ENCODE peak calls at places on chromosomes 7 and 10, in seven cellular contexts. R is PC-3; W is tibial artery; G is chondrocyte; Q is CD4-positive, alpha-beta T cell; K is GM10248; S is tibial nerve. H is an unnamed sample.
A peak's percentile ranks its signal among the peaks of the same experiment; 100 is the strongest.

GRCh38 chr10:133614830-133615580 is 11.6 kb downstream of the FRG2B start:
- DNase-seq in K (no peak), R (no peak), W (no peak), S (no peak), G (no peak), Q (no peak), H (no peak)

GRCh38 chr7:54629771-54630170 is 87.6 kb downstream of the VSTM2A start:
- DNase-seq in G (no peak), K (no peak), S (no peak), W (no peak), Q (no peak), R (no peak), H (no peak)

GRCh38 chr10:43407148-43407575 is 1.8 kb downstream of the HNRNPF start:
- DNase-seq in G (no peak), W (peak; percentile 25), R (peak; percentile 51), Q (peak; percentile 40), K (peak; percentile 56), S (peak; percentile 22), H (peak; percentile 64)

GRCh38 chr10:69475433-69475830 is 24.2 kb downstream of the TSPAN15 start:
- DNase-seq in S (no peak), R (no peak), W (no peak), G (no peak), Q (no peak), K (no peak), H (no peak)

GRCh38 chr10:89981891-89982290 is 280.5 kb downstream of the KIF20B start:
- DNase-seq in G (no peak), S (no peak), W (no peak), R (peak; percentile 17), K (no peak), Q (no peak), H (no peak)

GRCh38 chr7:47266131-47266706 is 315.7 kb downstream of the TNS3 start:
- DNase-seq in K (peak; percentile 68), W (peak; percentile 48), S (peak; percentile 47), G (no peak), Q (no peak), R (peak; percentile 80), H (no peak)

GRCh38 chr10:59880976-59881510 is 25.3 kb downstream of the CCDC6 start:
- DNase-seq in G (no peak), S (no peak), W (no peak), K (peak; percentile 66), R (no peak), Q (no peak), H (peak; percentile 45)

GRCh38 chr10:78578929-78579328 is 489.8 kb upstream of the ZMIZ1 start:
- DNase-seq in W (no peak), Q (no peak), G (no peak), R (peak; percentile 64), K (no peak), S (no peak), H (no peak)

GRCh38 chr10:31622993-31623392 is 304.0 kb downstream of the ZEB1 start:
- DNase-seq in R (no peak), W (peak; percentile 37), K (no peak), S (peak; percentile 59), Q (no peak), G (no peak), H (no peak)

GRCh38 chr7:78679477-78679876 is 774.0 kb downstream of the MAGI2 start:
- DNase-seq in S (no peak), Q (no peak), R (no peak), K (no peak), W (no peak), G (no peak), H (no peak)

DNA sequence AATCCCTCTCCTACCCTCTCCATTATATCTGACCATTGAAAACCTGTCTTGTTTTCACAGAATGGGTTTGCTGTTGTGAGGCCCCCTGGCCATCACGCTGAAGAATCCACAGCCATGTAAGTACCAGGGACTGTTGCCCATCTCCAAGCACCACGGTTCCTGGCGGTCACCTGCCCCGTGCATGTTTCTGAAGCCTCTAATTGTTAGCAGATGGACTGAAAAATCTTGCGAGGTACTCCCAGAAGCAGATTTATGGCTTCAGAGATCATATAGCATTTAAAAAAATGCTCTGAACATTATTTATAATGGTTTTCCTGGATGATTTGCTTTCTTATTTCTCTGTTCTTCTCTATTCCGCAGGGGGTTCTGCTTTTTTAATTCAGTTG is 288.3 kb downstream of the TWIST1 start:
- DNase-seq in K (no peak), S (no peak), G (no peak), W (no peak), R (no peak), Q (no peak), H (no peak)
- TF ChIP-seq CTCF in K (no peak), S (no peak), G (no peak), W (no peak), R (no peak), Q (no peak), H (no peak)

GRCh38 chr10:58435297-58435696 is 50.1 kb downstream of the TFAM start:
- DNase-seq in S (peak; percentile 48), G (no peak), R (peak; percentile 98), K (no peak), Q (no peak), W (peak; percentile 88), H (no peak)
- TF ChIP-seq CTCF in S (no peak), G (peak; percentile 65), R (peak; percentile 48), K (no peak), Q (no peak), W (no peak), H (no peak)

GRCh38 chr7:130099331-130099730 is 29.0 kb downstream of the KLHDC10 start:
- DNase-seq in S (no peak), W (no peak), G (no peak), R (no peak), K (no peak), Q (no peak), H (no peak)
- TF ChIP-seq CTCF in S (no peak), W (no peak), G (no peak), R (no peak), K (no peak), Q (no peak), H (no peak)

DNA sequence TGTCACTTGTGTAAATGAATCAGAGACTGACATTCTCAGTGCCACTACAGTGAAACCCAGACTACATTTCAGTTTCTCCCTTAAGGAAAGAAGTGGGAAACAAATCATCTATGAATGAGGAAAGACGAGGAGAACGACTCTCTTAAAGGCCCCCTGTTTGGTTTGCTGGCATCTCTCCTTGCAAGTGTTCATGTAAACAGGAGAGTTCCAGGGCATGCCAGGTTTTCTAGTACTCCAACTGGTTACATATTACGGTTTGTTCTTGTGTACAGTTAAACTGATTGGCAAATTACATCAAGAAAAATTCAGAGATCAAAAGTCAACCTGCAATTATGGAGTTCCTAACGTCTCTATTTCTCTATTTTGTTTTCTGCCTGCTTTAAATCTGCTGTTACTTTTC is 654.7 kb downstream of the SH2D4B start:
- DNase-seq in R (no peak), G (no peak), K (no peak), S (no peak), W (no peak), Q (no peak), H (no peak)
- TF ChIP-seq CTCF in R (no peak), G (no peak), K (no peak), S (no peak), W (no peak), Q (no peak), H (no peak)

GRCh38 chr10:117107280-117107679 is 30.8 kb downstream of the VAX1 start:
- DNase-seq in R (no peak), S (no peak), K (no peak), W (no peak), G (no peak), Q (no peak), H (no peak)

GRCh38 chr10:117112220-117112619 is 25.9 kb downstream of the VAX1 start:
- DNase-seq in K (no peak), S (no peak), Q (no peak), R (peak; percentile 25), G (no peak), W (no peak), H (no peak)
- TF ChIP-seq CTCF in K (no peak), S (no peak), Q (no peak), R (peak; percentile 62), G (peak; percentile 69), W (no peak), H (no peak)

DNA sequence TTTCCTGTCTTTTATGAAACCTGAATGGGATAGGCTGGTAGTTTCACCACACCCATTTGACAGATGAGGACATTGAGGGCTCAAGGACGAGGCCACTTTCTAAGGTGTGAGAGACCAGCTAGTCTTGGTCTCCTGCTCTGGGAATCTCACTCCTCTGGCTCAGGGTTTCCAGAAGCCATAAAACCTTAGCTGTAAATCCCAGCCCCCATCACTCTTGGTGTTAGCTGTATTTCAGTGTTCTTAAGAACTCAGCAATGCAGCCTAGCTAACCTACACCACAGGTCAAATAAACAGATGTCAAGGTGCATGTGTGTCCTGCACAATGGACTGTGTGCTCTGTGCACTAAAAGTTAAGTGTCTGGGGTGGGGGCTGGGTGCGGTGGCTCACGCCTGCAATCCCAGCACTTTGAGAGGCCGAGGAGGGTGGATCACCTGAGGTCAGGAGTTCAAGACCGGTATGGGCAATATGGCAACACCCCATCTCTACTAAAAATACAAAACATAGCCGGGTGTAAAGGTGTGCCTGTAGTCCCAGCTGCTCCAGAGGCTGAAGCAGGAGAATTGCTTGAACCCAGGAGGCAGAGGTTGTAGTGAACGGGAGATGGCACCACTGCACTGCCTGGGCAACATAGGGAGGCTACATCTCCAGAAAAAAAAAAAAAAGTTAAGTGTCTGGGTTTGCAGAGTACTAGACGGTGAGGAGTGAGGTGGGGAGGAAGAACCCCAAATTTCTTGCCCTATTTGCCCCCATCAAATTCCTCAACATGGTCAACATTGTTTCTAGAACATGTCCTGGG is 547 bp upstream of the EPO start:
- DNase-seq in W (no peak), G (no peak), R (peak; percentile 16), S (no peak), K (no peak), Q (no peak), H (no peak)
- TF ChIP-seq CTCF in W (no peak), G (peak; percentile 67), R (peak; percentile 32), S (no peak), K (no peak), Q (no peak), H (no peak)

GRCh38 chr7:150357771-150358427 is 10.7 kb upstream of the REPIN1 start:
- DNase-seq in G (no peak), W (no peak), K (no peak), Q (no peak), S (no peak), R (no peak), H (no peak)

GRCh38 chr7:150358433-150358832 is 10.2 kb upstream of the REPIN1 start:
- DNase-seq in S (no peak), W (no peak), G (no peak), R (no peak), Q (no peak), K (no peak), H (no peak)

GRCh38 chr7:150355666-150356059 is 13.0 kb upstream of the REPIN1 start:
- DNase-seq in S (no peak), Q (no peak), R (no peak), W (no peak), K (no peak), G (no peak), H (no peak)

GRCh38 chr7:150357277-150357676 is 11.3 kb upstream of the REPIN1 start:
- DNase-seq in R (no peak), G (no peak), Q (peak; percentile 63), S (no peak), K (no peak), W (no peak), H (peak; percentile 62)

GRCh38 chr7:150356265-150356897 is 12.2 kb upstream of the REPIN1 start:
- DNase-seq in S (no peak), G (no peak), Q (no peak), K (peak; percentile 60), R (peak; percentile 47), W (no peak), H (no peak)
- TF ChIP-seq CTCF in S (peak; percentile 55), G (peak; percentile 89), Q (peak; percentile 75), K (peak; percentile 47), R (peak; percentile 71), W (peak; percentile 44), H (peak; percentile 82)